ENCODE peak calls at places on chromosome 6, in four cellular contexts. One of them, this sample, is unnamed. For H3K36me3, the result is how much of the 10 kb centered on the place peaks cover.

GRCh38 chr6:77740380-77740779 is 87.5 kb downstream of the MEI4 start:
- DNase-seq in ascending aorta: no peak
- DNase-seq in heart left ventricle: no peak
- DNase-seq in cardiac muscle cell: no peak
- DNase-seq in this sample: no peak

GRCh38 chr6:136657629-136658028 is 107.4 kb upstream of the MAP7 start:
- DNase-seq in ascending aorta: no peak
- DNase-seq in heart left ventricle: no peak
- DNase-seq in cardiac muscle cell: no peak
- DNase-seq in this sample: no peak

GRCh38 chr6:6626227-6626626 is 37.7 kb downstream of the LY86 start:
- DNase-seq in ascending aorta: no peak
- DNase-seq in heart left ventricle: no peak
- DNase-seq in cardiac muscle cell: no peak
- DNase-seq in this sample: no peak

GRCh38 chr6:162244031-162244430 is 483.5 kb downstream of the PRKN start:
- DNase-seq in ascending aorta: no peak
- DNase-seq in heart left ventricle: no peak
- DNase-seq in cardiac muscle cell: no peak
- DNase-seq in this sample: no peak

GRCh38 chr6:167091149-167092107 is 31.5 kb upstream of the CCR6 start:
- DNase-seq in ascending aorta: no peak
- DNase-seq in heart left ventricle: no peak
- DNase-seq in cardiac muscle cell: peak
- DNase-seq in this sample: no peak

GRCh38 chr6:53165333-53165732 is 16.7 kb upstream of the GCM1 start:
- DNase-seq in ascending aorta: no peak
- DNase-seq in heart left ventricle: no peak
- DNase-seq in cardiac muscle cell: no peak
- DNase-seq in this sample: no peak

GRCh38 chr6:156779206-156780116 is 2.3 kb downstream of the ARID1B start:
- DNase-seq in ascending aorta: no peak
- DNase-seq in heart left ventricle: peak
- DNase-seq in cardiac muscle cell: peak
- DNase-seq in this sample: no peak

GRCh38 chr6:98514073-98514720 is 320.2 kb upstream of the POU3F2 start:
- DNase-seq in ascending aorta: no peak
- DNase-seq in heart left ventricle: no peak
- DNase-seq in cardiac muscle cell: no peak
- DNase-seq in this sample: no peak

GRCh38 chr6:163180874-163181541 is 233.5 kb upstream of the QKI start:
- DNase-seq in ascending aorta: peak
- DNase-seq in heart left ventricle: peak
- DNase-seq in cardiac muscle cell: peak
- DNase-seq in this sample: no peak

GRCh38 chr6:30556714-30556963 is 350 bp upstream of the GNL1 start:
- DNase-seq in ascending aorta: no peak
- DNase-seq in heart left ventricle: peak
- DNase-seq in cardiac muscle cell: peak
- DNase-seq in this sample: peak

GRCh38 chr6:2695464-2696095 is 55.1 kb downstream of the MYLK4 start:
- DNase-seq in ascending aorta: no peak
- DNase-seq in heart left ventricle: no peak
- DNase-seq in cardiac muscle cell: peak
- DNase-seq in this sample: no peak

GRCh38 chr6:15279047-15279661 is 33.3 kb downstream of the JARID2 start:
- DNase-seq in ascending aorta: no peak
- DNase-seq in heart left ventricle: no peak
- DNase-seq in cardiac muscle cell: no peak
- DNase-seq in this sample: no peak

GRCh38 chr6:39892490-39893129 is 41.7 kb downstream of the MOCS1 start:
- DNase-seq in ascending aorta: no peak
- DNase-seq in heart left ventricle: peak
- DNase-seq in cardiac muscle cell: peak
- DNase-seq in this sample: no peak

GRCh38 chr6:131937703-131938631 is 13.2 kb downstream of the CCN2 start:
- DNase-seq in ascending aorta: no peak
- DNase-seq in heart left ventricle: peak
- DNase-seq in cardiac muscle cell: no peak
- DNase-seq in this sample: no peak

GRCh38 chr6:45727228-45727627 is 288.4 kb downstream of the CLIC5 start:
- DNase-seq in ascending aorta: no peak
- DNase-seq in heart left ventricle: peak
- DNase-seq in cardiac muscle cell: no peak
- DNase-seq in this sample: no peak

GRCh38 chr6:157097255-157097936 is 225.9 kb downstream of the TMEM242 start:
- DNase-seq in ascending aorta: no peak
- DNase-seq in heart left ventricle: no peak
- DNase-seq in cardiac muscle cell: peak
- DNase-seq in this sample: no peak

GRCh38 chr6:119096683-119097310 is 18.3 kb upstream of the FAM184A start:
- DNase-seq in ascending aorta: no peak
- DNase-seq in heart left ventricle: peak
- DNase-seq in cardiac muscle cell: no peak
- DNase-seq in this sample: peak

GRCh38 chr6:130853555-130854183 is 26.5 kb downstream of the SMLR1 start:
- DNase-seq in ascending aorta: no peak
- DNase-seq in heart left ventricle: no peak
- DNase-seq in cardiac muscle cell: peak
- DNase-seq in this sample: no peak

GRCh38 chr6:142015011-142015410 is 117.7 kb upstream of the GJE1 start:
- DNase-seq in ascending aorta: no peak
- DNase-seq in heart left ventricle: no peak
- DNase-seq in cardiac muscle cell: no peak
- DNase-seq in this sample: no peak

GRCh38 chr6:135880066-135880972 is 28.8 kb downstream of the PDE7B start:
- DNase-seq in ascending aorta: no peak
- DNase-seq in heart left ventricle: no peak
- DNase-seq in cardiac muscle cell: no peak
- DNase-seq in this sample: no peak

GRCh38 chr6:120938876-120939231 is 395.4 kb downstream of the TBC1D32 start:
- DNase-seq in ascending aorta: no peak
- DNase-seq in heart left ventricle: no peak
- DNase-seq in cardiac muscle cell: no peak
- DNase-seq in this sample: no peak

GRCh38 chr6:40848038-40848437 is 191.0 kb downstream of the UNC5CL start:
- DNase-seq in ascending aorta: no peak
- DNase-seq in heart left ventricle: no peak
- DNase-seq in cardiac muscle cell: no peak
- DNase-seq in this sample: no peak

GRCh38 chr6:20455175-20456075 is 53.7 kb downstream of the E2F3 start:
- DNase-seq in ascending aorta: no peak
- DNase-seq in heart left ventricle: no peak
- DNase-seq in cardiac muscle cell: no peak
- DNase-seq in this sample: no peak

GRCh38 chr6:160274846-160275510 is 16.4 kb upstream of the SLC22A2 start:
- DNase-seq in ascending aorta: no peak
- DNase-seq in heart left ventricle: no peak
- DNase-seq in cardiac muscle cell: no peak
- DNase-seq in this sample: no peak

GRCh38 chr6:87700729-87701675 is 1.0 kb downstream of the AKIRIN2 start:
- DNase-seq in ascending aorta: no peak
- DNase-seq in heart left ventricle: peak
- DNase-seq in cardiac muscle cell: peak
- DNase-seq in this sample: peak

GRCh38 chr6:41428402-41428994 is 93.1 kb downstream of the NCR2 start:
- DNase-seq in ascending aorta: no peak
- DNase-seq in heart left ventricle: peak
- DNase-seq in cardiac muscle cell: no peak
- DNase-seq in this sample: no peak

GRCh38 chr6:45421700-45422540 is 44.2 kb upstream of the SUPT3H start:
- DNase-seq in ascending aorta: no peak
- DNase-seq in heart left ventricle: peak
- DNase-seq in cardiac muscle cell: peak
- DNase-seq in this sample: peak

GRCh38 chr6:76742919-76743318 is 670.5 kb upstream of the IMPG1 start:
- DNase-seq in ascending aorta: no peak
- DNase-seq in heart left ventricle: no peak
- DNase-seq in cardiac muscle cell: no peak
- DNase-seq in this sample: no peak

GRCh38 chr6:44338228-44339122 is 4.0 kb upstream of the SPATS1 start:
- DNase-seq in ascending aorta: no peak
- DNase-seq in heart left ventricle: peak
- DNase-seq in cardiac muscle cell: peak
- DNase-seq in this sample: no peak

GRCh38 chr6:30879684-30880427 is 4.5 kb upstream of the DDR1 start:
- DNase-seq in ascending aorta: no peak
- DNase-seq in heart left ventricle: no peak
- DNase-seq in cardiac muscle cell: no peak
- DNase-seq in this sample: no peak

GRCh38 chr6:128333581-128334223 is 186.7 kb downstream of the PTPRK start:
- DNase-seq in ascending aorta: no peak
- DNase-seq in heart left ventricle: no peak
- DNase-seq in cardiac muscle cell: no peak
- DNase-seq in this sample: no peak

GRCh38 chr6:143337201-143337949 is 113.1 kb downstream of the ADAT2 start:
- DNase-seq in ascending aorta: no peak
- DNase-seq in heart left ventricle: peak
- DNase-seq in cardiac muscle cell: peak
- DNase-seq in this sample: no peak

GRCh38 chr6:100453701-100454521 is 10.8 kb downstream of the SIM1 start:
- DNase-seq in ascending aorta: no peak
- DNase-seq in heart left ventricle: no peak
- DNase-seq in cardiac muscle cell: no peak
- DNase-seq in this sample: no peak

GRCh38 chr6:119234457-119234856 is 115.1 kb downstream of the MAN1A1 start:
- DNase-seq in ascending aorta: no peak
- DNase-seq in heart left ventricle: no peak
- DNase-seq in cardiac muscle cell: no peak
- DNase-seq in this sample: no peak

GRCh38 chr6:134005824-134006223 is 46.6 kb downstream of the SLC2A12 start:
- DNase-seq in ascending aorta: no peak
- DNase-seq in heart left ventricle: no peak
- DNase-seq in cardiac muscle cell: no peak
- DNase-seq in this sample: no peak

GRCh38 chr6:166635146-166635545 is 8.1 kb upstream of the RPS6KA2 start:
- DNase-seq in ascending aorta: no peak
- DNase-seq in heart left ventricle: no peak
- DNase-seq in cardiac muscle cell: no peak
- DNase-seq in this sample: no peak

DNA sequence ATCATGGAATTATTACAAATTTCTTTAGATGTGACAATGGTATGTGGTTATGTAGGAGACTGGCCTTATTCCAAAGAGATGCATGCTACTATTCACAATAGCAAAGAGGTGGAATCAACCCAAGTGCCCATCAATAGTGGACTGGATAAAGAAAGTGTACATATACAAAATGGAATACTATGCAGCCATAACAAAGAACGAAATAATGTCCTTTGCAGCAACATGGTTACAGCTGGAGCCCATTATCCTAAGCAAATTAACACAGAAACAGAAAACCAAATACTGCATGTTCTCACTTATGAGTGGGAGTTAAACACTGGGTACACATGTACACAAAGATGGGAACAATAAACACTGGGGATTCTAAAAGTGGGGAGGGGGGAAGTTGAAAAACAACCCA is 69.7 kb downstream of the NUDT3 start:
- DNase-seq in ascending aorta: no peak
- DNase-seq in heart left ventricle: no peak
- DNase-seq in cardiac muscle cell: no peak
- DNase-seq in this sample: no peak
- H3K36me3 ChIP-seq in ascending aorta: under half
- H3K36me3 ChIP-seq in heart left ventricle: under half
- H3K36me3 ChIP-seq in cardiac muscle cell: under half
- H3K36me3 ChIP-seq in this sample: under half

GRCh38 chr6:33641602-33642001 is 20.5 kb downstream of the ITPR3 start:
- DNase-seq in ascending aorta: no peak
- DNase-seq in heart left ventricle: no peak
- DNase-seq in cardiac muscle cell: no peak
- DNase-seq in this sample: no peak
- H3K36me3 ChIP-seq in ascending aorta: under half
- H3K36me3 ChIP-seq in heart left ventricle: under half
- H3K36me3 ChIP-seq in cardiac muscle cell: under half
- H3K36me3 ChIP-seq in this sample: under half

GRCh38 chr6:21555197-21555596 is 38.4 kb upstream of the SOX4 start:
- DNase-seq in ascending aorta: no peak
- DNase-seq in heart left ventricle: no peak
- DNase-seq in cardiac muscle cell: no peak
- DNase-seq in this sample: no peak
- H3K36me3 ChIP-seq in ascending aorta: under half
- H3K36me3 ChIP-seq in heart left ventricle: under half
- H3K36me3 ChIP-seq in cardiac muscle cell: under half
- H3K36me3 ChIP-seq in this sample: under half

GRCh38 chr6:37454420-37455125 is 21.6 kb downstream of the CMTR1 start:
- DNase-seq in ascending aorta: no peak
- DNase-seq in heart left ventricle: no peak
- DNase-seq in cardiac muscle cell: no peak
- DNase-seq in this sample: no peak

GRCh38 chr6:37456816-37457560 is 24.0 kb downstream of the CMTR1 start:
- DNase-seq in ascending aorta: no peak
- DNase-seq in heart left ventricle: no peak
- DNase-seq in cardiac muscle cell: no peak
- DNase-seq in this sample: no peak

GRCh38 chr6:37460805-37461204 is 27.8 kb downstream of the CMTR1 start:
- DNase-seq in ascending aorta: no peak
- DNase-seq in heart left ventricle: no peak
- DNase-seq in cardiac muscle cell: no peak
- DNase-seq in this sample: no peak

GRCh38 chr6:37456126-37456525 is 23.1 kb downstream of the CMTR1 start:
- DNase-seq in ascending aorta: no peak
- DNase-seq in heart left ventricle: no peak
- DNase-seq in cardiac muscle cell: no peak
- DNase-seq in this sample: no peak

GRCh38 chr6:37459981-37460800 is 27.2 kb downstream of the CMTR1 start:
- DNase-seq in ascending aorta: no peak
- DNase-seq in heart left ventricle: no peak
- DNase-seq in cardiac muscle cell: peak
- DNase-seq in this sample: no peak
- H3K36me3 ChIP-seq in ascending aorta: under half
- H3K36me3 ChIP-seq in heart left ventricle: under half
- H3K36me3 ChIP-seq in cardiac muscle cell: under half
- H3K36me3 ChIP-seq in this sample: half or more

GRCh38 chr6:137913434-137913833 is 46.4 kb downstream of the TNFAIP3 start:
- DNase-seq in ascending aorta: no peak
- DNase-seq in heart left ventricle: no peak
- DNase-seq in cardiac muscle cell: no peak
- DNase-seq in this sample: no peak
- H3K36me3 ChIP-seq in ascending aorta: under half
- H3K36me3 ChIP-seq in heart left ventricle: under half
- H3K36me3 ChIP-seq in cardiac muscle cell: under half
- H3K36me3 ChIP-seq in this sample: under half

GRCh38 chr6:13680448-13680968 is 31.1 kb downstream of the RANBP9 start:
- DNase-seq in ascending aorta: no peak
- DNase-seq in heart left ventricle: no peak
- DNase-seq in cardiac muscle cell: no peak
- DNase-seq in this sample: no peak

GRCh38 chr6:13681305-13682061 is 30.2 kb downstream of the RANBP9 start:
- DNase-seq in ascending aorta: no peak
- DNase-seq in heart left ventricle: no peak
- DNase-seq in cardiac muscle cell: no peak
- DNase-seq in this sample: no peak

GRCh38 chr6:13678255-13678983 is 33.2 kb downstream of the RANBP9 start:
- DNase-seq in ascending aorta: no peak
- DNase-seq in heart left ventricle: no peak
- DNase-seq in cardiac muscle cell: no peak
- DNase-seq in this sample: no peak

GRCh38 chr6:13677878-13678254 is 33.8 kb downstream of the RANBP9 start:
- DNase-seq in ascending aorta: no peak
- DNase-seq in heart left ventricle: no peak
- DNase-seq in cardiac muscle cell: no peak
- DNase-seq in this sample: no peak

GRCh38 chr6:13679996-13680395 is 31.6 kb downstream of the RANBP9 start:
- DNase-seq in ascending aorta: no peak
- DNase-seq in heart left ventricle: no peak
- DNase-seq in cardiac muscle cell: no peak
- DNase-seq in this sample: no peak
- H3K36me3 ChIP-seq in ascending aorta: under half
- H3K36me3 ChIP-seq in heart left ventricle: under half
- H3K36me3 ChIP-seq in cardiac muscle cell: under half
- H3K36me3 ChIP-seq in this sample: under half

This sample was measured in suprapubic skin.